ENCODE peak calls at places on chromosomes 6 and 20, in nine cellular contexts. One of them, this sample, is unnamed.

GRCh38 chr6:33000053-33000452 is 9.3 kb downstream of the HLA-DOA start:
- DNase-seq in heart left ventricle: no peak
- DNase-seq in uterus: no peak
- DNase-seq in OCI-LY7: peak; percentile 77
- DNase-seq in pancreas: no peak
- DNase-seq in fibroblast of lung: no peak
- DNase-seq in foreskin fibroblast: no peak
- DNase-seq in kidney: no peak
- DNase-seq in spleen: no peak
- DNase-seq in this sample: no peak

GRCh38 chr20:64049887-64050260 is 435 bp upstream of the SOX18 start:
- DNase-seq in heart left ventricle: peak; percentile 54
- DNase-seq in uterus: no peak
- DNase-seq in OCI-LY7: no peak
- DNase-seq in pancreas: no peak
- DNase-seq in fibroblast of lung: no peak
- DNase-seq in foreskin fibroblast: no peak
- DNase-seq in kidney: peak; percentile 79
- DNase-seq in spleen: no peak
- DNase-seq in this sample: no peak

GRCh38 chr6:74731921-74732320 is 473.9 kb downstream of the COL12A1 start:
- DNase-seq in heart left ventricle: no peak
- DNase-seq in uterus: no peak
- DNase-seq in OCI-LY7: no peak
- DNase-seq in pancreas: no peak
- DNase-seq in fibroblast of lung: no peak
- DNase-seq in foreskin fibroblast: peak; percentile 35
- DNase-seq in kidney: no peak
- DNase-seq in spleen: no peak
- DNase-seq in this sample: no peak

GRCh38 chr20:19806806-19807691 is 49.0 kb downstream of the RIN2 start:
- DNase-seq in heart left ventricle: no peak
- DNase-seq in uterus: no peak
- DNase-seq in OCI-LY7: no peak
- DNase-seq in pancreas: peak; percentile 33
- DNase-seq in fibroblast of lung: peak; percentile 49
- DNase-seq in foreskin fibroblast: peak; percentile 60
- DNase-seq in kidney: no peak
- DNase-seq in spleen: no peak
- DNase-seq in this sample: peak; percentile 93

GRCh38 chr6:40315055-40315454 is 272.1 kb downstream of the LRFN2 start:
- DNase-seq in heart left ventricle: no peak
- DNase-seq in uterus: no peak
- DNase-seq in OCI-LY7: no peak
- DNase-seq in pancreas: no peak
- DNase-seq in fibroblast of lung: no peak
- DNase-seq in foreskin fibroblast: no peak
- DNase-seq in kidney: no peak
- DNase-seq in spleen: no peak
- DNase-seq in this sample: no peak

GRCh38 chr6:146358341-146359046 is 185.1 kb upstream of the RAB32 start:
- DNase-seq in heart left ventricle: no peak
- DNase-seq in uterus: no peak
- DNase-seq in OCI-LY7: no peak
- DNase-seq in pancreas: no peak
- DNase-seq in fibroblast of lung: peak; percentile 21
- DNase-seq in foreskin fibroblast: no peak
- DNase-seq in kidney: no peak
- DNase-seq in spleen: no peak
- DNase-seq in this sample: no peak

GRCh38 chr6:125658125-125658524 is 91.3 kb upstream of the HEY2 start:
- DNase-seq in heart left ventricle: no peak
- DNase-seq in uterus: no peak
- DNase-seq in OCI-LY7: no peak
- DNase-seq in pancreas: no peak
- DNase-seq in fibroblast of lung: no peak
- DNase-seq in foreskin fibroblast: no peak
- DNase-seq in kidney: no peak
- DNase-seq in spleen: no peak
- DNase-seq in this sample: no peak

GRCh38 chr6:133644548-133644947 is 244.4 kb upstream of the TCF21 start:
- DNase-seq in heart left ventricle: no peak
- DNase-seq in uterus: no peak
- DNase-seq in OCI-LY7: no peak
- DNase-seq in pancreas: no peak
- DNase-seq in fibroblast of lung: no peak
- DNase-seq in foreskin fibroblast: no peak
- DNase-seq in kidney: no peak
- DNase-seq in spleen: no peak
- DNase-seq in this sample: no peak

GRCh38 chr20:4449977-4450715 is 271.6 kb upstream of the PRND start:
- DNase-seq in heart left ventricle: no peak
- DNase-seq in uterus: no peak
- DNase-seq in OCI-LY7: no peak
- DNase-seq in pancreas: no peak
- DNase-seq in fibroblast of lung: peak; percentile 64
- DNase-seq in foreskin fibroblast: no peak
- DNase-seq in kidney: no peak
- DNase-seq in spleen: no peak
- DNase-seq in this sample: no peak

DNA sequence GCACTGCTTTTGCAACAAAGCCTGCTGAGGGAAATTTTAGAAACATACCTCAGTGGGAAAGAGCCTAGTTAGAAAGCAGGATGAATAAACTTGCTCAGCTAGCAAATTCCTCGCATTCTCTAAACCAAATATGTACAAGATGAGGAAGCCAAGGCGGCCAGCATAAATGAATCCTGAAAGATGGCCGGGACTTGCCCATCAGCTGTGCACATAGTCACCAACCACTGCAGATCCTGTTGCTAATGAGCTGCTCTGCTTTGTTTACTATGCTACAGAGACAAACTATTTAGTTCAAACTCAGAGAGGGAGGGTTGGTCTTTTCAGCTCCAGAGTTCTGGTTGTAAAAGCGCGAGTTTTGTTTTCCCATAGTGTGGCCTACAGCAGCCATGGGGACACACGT is 49.0 kb downstream of the TMEM170B start:
- DNase-seq in heart left ventricle: no peak
- DNase-seq in uterus: no peak
- DNase-seq in OCI-LY7: no peak
- DNase-seq in pancreas: no peak
- DNase-seq in fibroblast of lung: peak; percentile 66
- DNase-seq in foreskin fibroblast: peak; percentile 79
- DNase-seq in kidney: no peak
- DNase-seq in spleen: no peak
- DNase-seq in this sample: no peak
- H3K4me3 ChIP-seq in heart left ventricle: no peak overlapping the region
- H3K4me3 ChIP-seq in uterus: no peak overlapping the region
- H3K4me3 ChIP-seq in OCI-LY7: no peak overlapping the region
- H3K4me3 ChIP-seq in pancreas: no peak overlapping the region
- H3K4me3 ChIP-seq in fibroblast of lung: no peak overlapping the region
- H3K4me3 ChIP-seq in foreskin fibroblast: no peak overlapping the region
- H3K4me3 ChIP-seq in kidney: no peak overlapping the region
- H3K4me3 ChIP-seq in spleen: no peak overlapping the region
- H3K4me3 ChIP-seq in this sample: no peak overlapping the region

DNA sequence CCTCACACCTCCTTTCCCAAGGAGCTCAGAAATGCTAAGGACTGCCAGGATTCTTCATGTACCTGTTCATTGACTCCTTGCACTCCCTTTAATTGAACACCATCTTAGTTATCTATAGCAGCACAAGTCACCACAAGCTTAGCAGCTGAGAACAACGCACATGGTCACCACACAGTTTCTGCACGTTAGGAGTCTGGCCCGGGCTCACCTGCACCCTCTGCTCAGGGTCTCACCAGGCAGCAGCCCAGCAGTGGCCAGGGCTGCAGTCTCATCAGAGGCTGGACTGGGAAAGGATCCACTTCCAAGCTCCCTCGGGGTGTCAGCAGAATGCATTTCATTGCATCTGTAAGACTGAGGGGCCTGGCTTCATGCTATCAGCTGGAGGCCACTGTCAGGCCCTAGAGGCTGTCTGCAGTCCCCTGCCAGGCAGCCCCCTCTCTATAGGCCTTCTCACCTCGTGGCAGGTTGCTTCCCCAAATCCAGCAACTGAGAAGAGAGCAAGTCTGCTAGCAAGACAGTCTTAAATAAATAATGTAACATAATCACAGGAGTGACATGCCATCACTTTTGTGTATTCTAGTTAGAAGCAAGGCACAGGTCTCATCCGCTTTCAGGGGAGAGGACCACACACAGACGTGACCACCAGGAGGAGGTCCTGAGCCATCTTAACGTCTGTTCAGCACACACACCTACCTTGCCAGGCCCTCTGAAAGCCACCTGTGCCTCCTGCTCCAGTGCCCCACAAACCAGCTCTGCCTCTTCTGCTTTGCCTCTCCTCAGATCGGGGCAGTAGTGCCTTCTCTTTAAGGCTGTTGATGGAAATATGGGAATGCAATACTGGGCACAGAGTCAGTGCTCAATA is 165.2 kb upstream of the CST7 start:
- DNase-seq in heart left ventricle: no peak
- DNase-seq in uterus: no peak
- DNase-seq in OCI-LY7: peak; percentile 35
- DNase-seq in pancreas: no peak
- DNase-seq in fibroblast of lung: no peak
- DNase-seq in foreskin fibroblast: no peak
- DNase-seq in kidney: peak; percentile 46
- DNase-seq in spleen: peak; percentile 62
- DNase-seq in this sample: no peak
- TF ChIP-seq CTCF in heart left ventricle: no peak
- TF ChIP-seq CTCF in uterus: no peak
- TF ChIP-seq CTCF in OCI-LY7: peak; percentile 38
- TF ChIP-seq CTCF in pancreas: no peak
- TF ChIP-seq CTCF in fibroblast of lung: no peak
- TF ChIP-seq CTCF in foreskin fibroblast: no peak
- TF ChIP-seq CTCF in kidney: peak; percentile 11
- TF ChIP-seq CTCF in spleen: no peak
- TF ChIP-seq CTCF in this sample: peak; percentile 29

GRCh38 chr6:90469906-90470305 is 117.0 kb downstream of the MAP3K7 start:
- DNase-seq in heart left ventricle: no peak
- DNase-seq in uterus: no peak
- DNase-seq in OCI-LY7: no peak
- DNase-seq in pancreas: no peak
- DNase-seq in fibroblast of lung: peak; percentile 91
- DNase-seq in foreskin fibroblast: no peak
- DNase-seq in kidney: no peak
- DNase-seq in spleen: no peak
- DNase-seq in this sample: no peak

GRCh38 chr6:90468859-90469258 is 118.0 kb downstream of the MAP3K7 start:
- DNase-seq in heart left ventricle: no peak
- DNase-seq in uterus: no peak
- DNase-seq in OCI-LY7: no peak
- DNase-seq in pancreas: no peak
- DNase-seq in fibroblast of lung: no peak
- DNase-seq in foreskin fibroblast: no peak
- DNase-seq in kidney: no peak
- DNase-seq in spleen: no peak
- DNase-seq in this sample: no peak

GRCh38 chr6:90466191-90466940 is 120.5 kb downstream of the MAP3K7 start:
- DNase-seq in heart left ventricle: no peak
- DNase-seq in uterus: no peak
- DNase-seq in OCI-LY7: no peak
- DNase-seq in pancreas: no peak
- DNase-seq in fibroblast of lung: no peak
- DNase-seq in foreskin fibroblast: no peak
- DNase-seq in kidney: no peak
- DNase-seq in spleen: no peak
- DNase-seq in this sample: no peak

GRCh38 chr6:90467546-90467945 is 119.3 kb downstream of the MAP3K7 start:
- DNase-seq in heart left ventricle: no peak
- DNase-seq in uterus: no peak
- DNase-seq in OCI-LY7: no peak
- DNase-seq in pancreas: no peak
- DNase-seq in fibroblast of lung: no peak
- DNase-seq in foreskin fibroblast: no peak
- DNase-seq in kidney: no peak
- DNase-seq in spleen: no peak
- DNase-seq in this sample: no peak

GRCh38 chr6:90468080-90468479 is 118.8 kb downstream of the MAP3K7 start:
- DNase-seq in heart left ventricle: no peak
- DNase-seq in uterus: no peak
- DNase-seq in OCI-LY7: no peak
- DNase-seq in pancreas: no peak
- DNase-seq in fibroblast of lung: peak; percentile 46
- DNase-seq in foreskin fibroblast: no peak
- DNase-seq in kidney: no peak
- DNase-seq in spleen: no peak
- DNase-seq in this sample: no peak
- H3K4me3 ChIP-seq in heart left ventricle: no peak overlapping the region
- H3K4me3 ChIP-seq in uterus: no peak overlapping the region
- H3K4me3 ChIP-seq in OCI-LY7: no peak overlapping the region
- H3K4me3 ChIP-seq in pancreas: no peak overlapping the region
- H3K4me3 ChIP-seq in fibroblast of lung: no peak overlapping the region
- H3K4me3 ChIP-seq in foreskin fibroblast: no peak overlapping the region
- H3K4me3 ChIP-seq in kidney: no peak overlapping the region
- H3K4me3 ChIP-seq in spleen: no peak overlapping the region
- H3K4me3 ChIP-seq in this sample: no peak overlapping the region

GRCh38 chr6:134826889-134827737 is 122.8 kb downstream of the ALDH8A1 start:
- DNase-seq in heart left ventricle: peak; percentile 82
- DNase-seq in uterus: peak; percentile 80
- DNase-seq in OCI-LY7: no peak
- DNase-seq in pancreas: peak; percentile 57
- DNase-seq in fibroblast of lung: peak; percentile 96
- DNase-seq in foreskin fibroblast: peak; percentile 78
- DNase-seq in kidney: no peak
- DNase-seq in spleen: no peak
- DNase-seq in this sample: no peak

GRCh38 chr6:134830194-134830593 is 119.7 kb downstream of the ALDH8A1 start:
- DNase-seq in heart left ventricle: no peak
- DNase-seq in uterus: no peak
- DNase-seq in OCI-LY7: no peak
- DNase-seq in pancreas: no peak
- DNase-seq in fibroblast of lung: no peak
- DNase-seq in foreskin fibroblast: no peak
- DNase-seq in kidney: no peak
- DNase-seq in spleen: no peak
- DNase-seq in this sample: no peak

GRCh38 chr6:134823635-134824034 is 126.3 kb downstream of the ALDH8A1 start:
- DNase-seq in heart left ventricle: no peak
- DNase-seq in uterus: no peak
- DNase-seq in OCI-LY7: no peak
- DNase-seq in pancreas: no peak
- DNase-seq in fibroblast of lung: no peak
- DNase-seq in foreskin fibroblast: no peak
- DNase-seq in kidney: no peak
- DNase-seq in spleen: no peak
- DNase-seq in this sample: no peak

GRCh38 chr6:134830945-134831344 is 119.0 kb downstream of the ALDH8A1 start:
- DNase-seq in heart left ventricle: no peak
- DNase-seq in uterus: no peak
- DNase-seq in OCI-LY7: no peak
- DNase-seq in pancreas: no peak
- DNase-seq in fibroblast of lung: no peak
- DNase-seq in foreskin fibroblast: no peak
- DNase-seq in kidney: no peak
- DNase-seq in spleen: no peak
- DNase-seq in this sample: no peak

DNA sequence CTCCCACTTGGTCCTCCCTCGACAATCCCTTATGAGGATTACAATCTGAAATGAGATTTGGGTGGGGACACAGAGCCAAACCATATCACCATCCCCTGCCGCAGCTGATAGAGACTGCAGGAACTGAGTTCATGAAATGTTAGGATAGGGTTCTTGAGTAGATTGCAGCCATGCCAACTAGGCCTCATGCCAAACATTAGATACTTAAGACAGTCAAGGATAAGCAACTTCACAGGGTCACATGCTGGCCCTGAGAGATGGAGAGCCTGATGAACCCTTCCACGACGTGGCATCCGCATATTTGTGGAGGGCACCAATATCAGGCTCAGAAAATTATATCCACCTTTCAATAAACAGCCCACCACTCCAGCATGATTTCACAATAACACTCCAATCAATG is 121.3 kb downstream of the ALDH8A1 start:
- DNase-seq in heart left ventricle: no peak
- DNase-seq in uterus: no peak
- DNase-seq in OCI-LY7: no peak
- DNase-seq in pancreas: no peak
- DNase-seq in fibroblast of lung: no peak
- DNase-seq in foreskin fibroblast: no peak
- DNase-seq in kidney: no peak
- DNase-seq in spleen: no peak
- DNase-seq in this sample: no peak
- TF ChIP-seq CTCF in heart left ventricle: no peak
- TF ChIP-seq CTCF in uterus: no peak
- TF ChIP-seq CTCF in OCI-LY7: no peak
- TF ChIP-seq CTCF in pancreas: no peak
- TF ChIP-seq CTCF in fibroblast of lung: no peak
- TF ChIP-seq CTCF in foreskin fibroblast: no peak
- TF ChIP-seq CTCF in kidney: no peak
- TF ChIP-seq CTCF in spleen: no peak
- TF ChIP-seq CTCF in this sample: no peak

This sample was measured in LNCaP clone FGC.